ENCODE peak calls at places on chromosomes 6 and 20, in six cellular contexts. W, X, N, Y, I and M are unnamed samples.
A peak's percentile ranks its signal among the peaks of the same experiment; 100 is the strongest.

GRCh38 chr20:57087102-57087501 is 179.3 kb downstream of the BMP7 start:
- DNase-seq in W (no peak), X (no peak), N (no peak), Y (no peak), I (no peak), M (no peak)

GRCh38 chr6:17042422-17043147 is 59.3 kb upstream of the STMND1 start:
- DNase-seq in W (peak; percentile 59), X (peak; percentile 34), N (no peak), Y (no peak), I (peak; percentile 83), M (peak; percentile 73)

GRCh38 chr20:9635756-9636155 is 121.4 kb downstream of the LAMP5 start:
- DNase-seq in W (no peak), X (no peak), N (no peak), Y (no peak), I (no peak), M (no peak)

GRCh38 chr6:133704371-133704770 is 184.5 kb upstream of the TCF21 start:
- DNase-seq in W (no peak), X (no peak), N (no peak), Y (no peak), I (no peak), M (no peak)

GRCh38 chr6:155676346-155676745 is 220.7 kb upstream of the NOX3 start:
- DNase-seq in W (no peak), X (no peak), N (no peak), Y (no peak), I (no peak), M (no peak)

GRCh38 chr6:160029525-160029924 is 60.6 kb downstream of the IGF2R start:
- DNase-seq in W (no peak), X (no peak), N (no peak), Y (no peak), I (peak; percentile 37), M (no peak)

GRCh38 chr6:110183292-110183691 is 3.1 kb downstream of the CDC40 start:
- DNase-seq in W (no peak), X (no peak), N (no peak), Y (no peak), I (no peak), M (no peak)

GRCh38 chr20:59087829-59088433 is 45.3 kb upstream of the PRELID3B start:
- DNase-seq in W (peak; percentile 84), X (peak; percentile 87), N (peak; percentile 9), Y (peak; percentile 87), I (peak; percentile 94), M (peak; percentile 80)

GRCh38 chr6:43055966-43056365 is 2.3 kb upstream of the CUL7 start:
- DNase-seq in W (no peak), X (no peak), N (no peak), Y (no peak), I (no peak), M (no peak)

GRCh38 chr6:39553811-39554802 is 171.1 kb downstream of the KIF6 start:
- DNase-seq in W (no peak), X (no peak), N (no peak), Y (no peak), I (peak; percentile 44), M (no peak)

GRCh38 chr6:97405818-97406409 is 122.9 kb upstream of the MMS22L start:
- DNase-seq in W (no peak), X (no peak), N (no peak), Y (no peak), I (no peak), M (no peak)

GRCh38 chr20:10793741-10794140 is 119.9 kb upstream of the JAG1 start:
- DNase-seq in W (no peak), X (no peak), N (no peak), Y (no peak), I (peak; percentile 57), M (no peak)

GRCh38 chr6:91751496-91751895 is 1164.6 kb upstream of the MAP3K7 start:
- DNase-seq in W (no peak), X (no peak), N (no peak), Y (no peak), I (no peak), M (no peak)

GRCh38 chr20:58106143-58106750 is 122.2 kb downstream of the ANKRD60 start:
- DNase-seq in W (no peak), X (no peak), N (no peak), Y (no peak), I (no peak), M (no peak)

GRCh38 chr6:37860226-37860839 is 40.8 kb downstream of the ZFAND3 start:
- DNase-seq in W (peak; percentile 34), X (peak; percentile 8), N (no peak), Y (no peak), I (peak; percentile 52), M (no peak)

GRCh38 chr6:11343963-11344714 is 111.7 kb upstream of the NEDD9 start:
- DNase-seq in W (no peak), X (no peak), N (no peak), Y (no peak), I (peak; percentile 28), M (no peak)

GRCh38 chr6:70312165-70312564 is 9.3 kb upstream of the COL9A1 start:
- DNase-seq in W (no peak), X (no peak), N (peak; percentile 1), Y (no peak), I (no peak), M (no peak)

GRCh38 chr20:47559141-47559540 is 57.5 kb downstream of the NCOA3 start:
- DNase-seq in W (no peak), X (no peak), N (no peak), Y (no peak), I (no peak), M (no peak)

GRCh38 chr20:32487381-32487780 is 97.8 kb downstream of the NOL4L start:
- DNase-seq in W (no peak), X (no peak), N (no peak), Y (no peak), I (peak; percentile 17), M (no peak)

GRCh38 chr6:111602481-111603404 is 2.9 kb downstream of the TRAF3IP2 start:
- DNase-seq in W (peak; percentile 35), X (no peak), N (no peak), Y (no peak), I (no peak), M (no peak)

GRCh38 chr6:41599015-41599835 is 39.0 kb upstream of the MDFI start:
- DNase-seq in W (no peak), X (no peak), N (no peak), Y (no peak), I (no peak), M (peak; percentile 53)

GRCh38 chr20:2751868-2752630 is 48.4 kb downstream of the CPXM1 start:
- DNase-seq in W (no peak), X (no peak), N (no peak), Y (peak; percentile 55), I (no peak), M (peak; percentile 60)